ENCODE peak calls at places on chromosomes 1 and 21, in seven cellular contexts. R is GM19239; M is fibroblast of the conjunctiva; G is T1000; J is NCI-H345; H is Calu3; U is stimulated activated CD8-positive, alpha-beta memory T cell treated with anti-CD3 and anti-CD28 coated beads, Interleukin-7, amount 100 ng/mL, for 4 hours. S is an unnamed sample.

GRCh38 chr1:203408485-203409229 is 57.7 kb upstream of the FMOD start:
- DNase-seq in H (peak), M (peak), J (no peak), U (no peak), R (no peak), G (no peak), S (no peak)

GRCh38 chr1:232319518-232319917 is 310.4 kb downstream of the SIPA1L2 start:
- DNase-seq in R (no peak), G (no peak), H (no peak), M (no peak), U (no peak), J (no peak), S (no peak)

GRCh38 chr21:14418920-14419319 is 36.0 kb upstream of the HSPA13 start:
- DNase-seq in H (no peak), R (no peak), M (no peak), G (no peak), U (no peak), J (no peak), S (no peak)

GRCh38 chr21:16402752-16403151 is 673.0 kb downstream of the USP25 start:
- DNase-seq in H (no peak), M (no peak), J (no peak), R (no peak), G (no peak), U (no peak), S (no peak)

GRCh38 chr1:159999204-159999603 is 32.6 kb downstream of the PIGM start:
- DNase-seq in G (no peak), R (no peak), M (no peak), U (no peak), J (no peak), H (no peak), S (no peak)

GRCh38 chr1:41878495-41878894 is 40.2 kb downstream of the HIVEP3 start:
- DNase-seq in R (no peak), H (no peak), J (no peak), M (no peak), G (no peak), U (no peak), S (no peak)

GRCh38 chr1:228293393-228293792 is 85.5 kb downstream of the OBSCN start:
- DNase-seq in R (no peak), M (no peak), J (no peak), U (no peak), G (no peak), H (no peak), S (no peak)

GRCh38 chr1:229409616-229410369 is 24.1 kb downstream of the ACTA1 start:
- DNase-seq in J (no peak), U (no peak), R (no peak), M (no peak), H (no peak), G (no peak), S (no peak)

GRCh38 chr1:97680894-97681293 is 239.9 kb downstream of the DPYD start:
- DNase-seq in M (no peak), R (no peak), G (no peak), J (peak), U (no peak), H (no peak), S (no peak)

GRCh38 chr1:10388387-10388715 is 10.5 kb upstream of the PGD start:
- DNase-seq in R (no peak), M (no peak), J (no peak), H (no peak), G (no peak), U (no peak), S (no peak)

GRCh38 chr1:212916395-212917133 is 33.8 kb upstream of the VASH2 start:
- DNase-seq in M (no peak), J (no peak), R (no peak), H (no peak), U (no peak), G (no peak), S (no peak)

GRCh38 chr1:161044535-161044907 is 1.3 kb downstream of the USF1 start:
- DNase-seq in R (no peak), G (no peak), H (no peak), U (no peak), J (no peak), M (no peak), S (no peak)

GRCh38 chr1:165215676-165216075 is 140.8 kb downstream of the LMX1A start:
- DNase-seq in M (no peak), G (no peak), H (no peak), R (no peak), U (no peak), J (no peak), S (no peak)

GRCh38 chr1:34359411-34359810 is 182.7 kb downstream of the C1orf94 start:
- DNase-seq in M (no peak), U (no peak), J (no peak), R (no peak), G (no peak), H (no peak), S (no peak)

GRCh38 chr1:20551945-20552727 is at the start of gene FAM43B:
- DNase-seq in H (no peak), R (no peak), J (no peak), G (no peak), M (no peak), U (no peak), S (no peak)

GRCh38 chr1:212699839-212700596 is at the start of gene BATF3:
- DNase-seq in H (peak), U (peak), M (no peak), R (peak), J (peak), G (peak), S (no peak)

GRCh38 chr1:61406467-61406866 is 318.5 kb downstream of the TM2D1 start:
- DNase-seq in U (no peak), R (no peak), J (no peak), M (no peak), H (no peak), G (no peak), S (no peak)

GRCh38 chr21:15592271-15592860 is 137.4 kb upstream of the USP25 start:
- DNase-seq in M (peak), H (peak), U (no peak), J (peak), G (peak), R (peak), S (no peak)

GRCh38 chr1:109490029-109490933 is 3.6 kb upstream of the CYB561D1 start:
- DNase-seq in U (peak), J (peak), H (peak), M (peak), G (peak), R (peak), S (peak)

GRCh38 chr1:240484804-240485441 is 127.0 kb downstream of the GREM2 start:
- DNase-seq in U (no peak), H (no peak), M (no peak), J (no peak), R (no peak), G (no peak), S (no peak)

GRCh38 chr1:167562697-167563096 is 9.1 kb upstream of the CREG1 start:
- DNase-seq in J (no peak), R (no peak), U (no peak), H (no peak), M (no peak), G (no peak), S (no peak)

GRCh38 chr1:19177811-19178210 is 32.3 kb downstream of the UBR4 start:
- DNase-seq in M (no peak), J (no peak), R (no peak), U (no peak), H (no peak), G (no peak), S (no peak)

GRCh38 chr1:118254483-118254882 is 69.5 kb upstream of the SPAG17 start:
- DNase-seq in M (no peak), J (no peak), G (no peak), U (no peak), R (no peak), H (no peak), S (no peak)

GRCh38 chr1:37171651-37172050 is 137.3 kb upstream of the GRIK3 start:
- DNase-seq in G (no peak), H (no peak), J (no peak), M (no peak), R (no peak), U (no peak), S (no peak)

GRCh38 chr1:88608139-88608943 is 75.7 kb upstream of the PKN2 start:
- DNase-seq in J (peak), R (peak), H (peak), U (no peak), M (peak), G (no peak), S (peak)

GRCh38 chr1:110877364-110877763 is 4.4 kb downstream of the CD53 start:
- DNase-seq in J (no peak), H (no peak), G (no peak), U (no peak), M (no peak), R (no peak), S (no peak)

GRCh38 chr1:95257758-95258157 is 23.7 kb downstream of the RWDD3 start:
- DNase-seq in J (no peak), U (no peak), G (no peak), R (no peak), H (peak), M (no peak), S (no peak)

GRCh38 chr1:165842363-165843129 is 15.1 kb downstream of the UCK2 start:
- DNase-seq in H (peak), J (peak), G (no peak), U (no peak), M (no peak), R (no peak), S (no peak)